ENCODE peak calls at places on chromosomes 12 and 14, in four cellular contexts. N is HepG2, I is K562, Z is HCT116. K is an unnamed sample.

GRCh38 chr12:102329883-102330282 is 132.2 kb upstream of the PMCH start:
- DNase-seq in N (no peak), I (no peak), Z (no peak), K (no peak)

GRCh38 chr12:106332536-106332935 is 25.0 kb upstream of the POLR3B start:
- DNase-seq in N (no peak), I (no peak), Z (no peak), K (no peak)

GRCh38 chr12:110934093-110934852 is 13.9 kb upstream of the MYL2 start:
- DNase-seq in N (peak; percentile 35), I (no peak), Z (peak; percentile 79), K (no peak)

GRCh38 chr12:56699020-56699661 is 11.1 kb upstream of the PTGES3 start:
- DNase-seq in N (no peak), I (no peak), Z (no peak), K (no peak)

GRCh38 chr14:55949708-55950107 is 168.5 kb upstream of the PELI2 start:
- DNase-seq in N (no peak), I (no peak), Z (no peak), K (no peak)

GRCh38 chr12:13163868-13164267 is 32.7 kb upstream of the EMP1 start:
- DNase-seq in N (no peak), I (no peak), Z (no peak), K (no peak)

GRCh38 chr14:24876996-24877395 is 173.0 kb downstream of the STXBP6 start:
- DNase-seq in N (no peak), I (no peak), Z (no peak), K (no peak)

GRCh38 chr12:46521145-46521544 is 148.6 kb upstream of the SLC38A2 start:
- DNase-seq in N (no peak), I (no peak), Z (no peak), K (no peak)

GRCh38 chr12:67062193-67062592 is 207.0 kb upstream of the CAND1 start:
- DNase-seq in N (no peak), I (no peak), Z (no peak), K (no peak)

GRCh38 chr12:29960113-29960512 is 176.4 kb upstream of the TMTC1 start:
- DNase-seq in N (no peak), I (no peak), Z (no peak), K (no peak)

GRCh38 chr14:68757618-68758081 is 35.2 kb downstream of the ZFP36L1 start:
- DNase-seq in N (peak; percentile 39), I (peak; percentile 37), Z (no peak), K (no peak)

GRCh38 chr14:50060871-50061663 is 55.3 kb downstream of the VCPKMT start:
- DNase-seq in N (peak; percentile 89), I (peak; percentile 60), Z (no peak), K (no peak)

GRCh38 chr14:50657753-50658152 is 10.4 kb downstream of the SAV1 start:
- DNase-seq in N (no peak), I (no peak), Z (no peak), K (no peak)

GRCh38 chr12:31589582-31589895 is 1.4 kb downstream of the DENND5B start:
- DNase-seq in N (no peak), I (no peak), Z (no peak), K (no peak)

GRCh38 chr14:104191409-104191997 is 53.1 kb downstream of the KIF26A start:
- DNase-seq in N (no peak), I (no peak), Z (no peak), K (no peak)

GRCh38 chr12:53955036-53955775 is 503 bp downstream of the HOXC12 start:
- DNase-seq in N (no peak), I (no peak), Z (no peak), K (no peak)

GRCh38 chr14:76257842-76258397 is 106.2 kb downstream of the GPATCH2L start:
- DNase-seq in N (no peak), I (peak; percentile 73), Z (no peak), K (no peak)

GRCh38 chr14:51666070-51666469 is 14.4 kb downstream of the FRMD6 start:
- DNase-seq in N (no peak), I (no peak), Z (no peak), K (no peak)
- TF ChIP-seq TCF7L2 in N (no peak), I (no peak), Z (no peak), K (no peak)

GRCh38 chr12:39986674-39987073 is 119.2 kb downstream of the SLC2A13 start:
- DNase-seq in N (no peak), I (no peak), Z (no peak), K (no peak)
- TF ChIP-seq TCF7L2 in N (no peak), I (no peak), Z (no peak), K (no peak)

GRCh38 chr12:105212431-105212830 is 23.5 kb downstream of the APPL2 start:
- DNase-seq in N (no peak), I (no peak), Z (no peak), K (no peak)

GRCh38 chr12:105218434-105218833 is 17.5 kb downstream of the APPL2 start:
- DNase-seq in N (no peak), I (no peak), Z (no peak), K (no peak)

GRCh38 chr12:105219261-105220018 is 16.5 kb downstream of the APPL2 start:
- DNase-seq in N (no peak), I (no peak), Z (no peak), K (no peak)

GRCh38 chr12:105214141-105214540 is 21.8 kb downstream of the APPL2 start:
- DNase-seq in N (no peak), I (no peak), Z (no peak), K (no peak)

DNA sequence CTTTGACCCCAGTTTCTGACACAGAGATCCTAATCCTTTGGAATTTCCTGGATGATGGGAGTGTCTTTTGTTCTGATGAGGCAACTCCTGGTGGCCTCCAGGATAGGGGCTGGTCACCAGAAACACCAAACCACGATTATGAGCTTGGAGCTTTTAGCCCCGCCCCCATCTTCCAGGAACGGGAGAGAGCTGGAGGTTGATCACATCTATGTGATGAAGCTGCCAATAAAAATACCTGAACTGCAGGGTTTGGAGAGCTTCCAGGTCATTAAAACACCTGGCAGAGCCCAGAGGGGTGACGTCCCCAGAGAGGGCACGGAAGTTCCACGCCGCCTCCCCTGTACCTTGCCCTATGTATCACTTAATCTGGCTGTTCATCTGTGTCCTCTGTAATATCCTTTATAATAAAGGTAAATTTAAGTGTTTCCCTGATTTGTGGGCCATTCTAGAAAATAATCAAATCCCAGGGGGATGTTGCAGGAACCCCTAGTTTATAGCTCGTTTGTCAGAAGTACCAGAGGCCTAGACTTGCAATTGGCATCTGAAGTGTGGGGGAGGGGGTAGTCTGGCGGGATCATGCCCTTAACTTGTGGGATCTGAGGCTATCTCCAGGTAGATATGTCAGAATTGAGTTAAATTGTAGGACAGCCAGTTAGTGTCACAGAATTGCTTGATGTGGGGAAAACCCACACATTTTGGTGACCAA is 21.2 kb downstream of the APPL2 start:
- DNase-seq in N (peak; percentile 59), I (no peak), Z (no peak), K (no peak)
- TF ChIP-seq TCF7L2 in N (no peak), I (no peak), Z (no peak), K (no peak)

DNA sequence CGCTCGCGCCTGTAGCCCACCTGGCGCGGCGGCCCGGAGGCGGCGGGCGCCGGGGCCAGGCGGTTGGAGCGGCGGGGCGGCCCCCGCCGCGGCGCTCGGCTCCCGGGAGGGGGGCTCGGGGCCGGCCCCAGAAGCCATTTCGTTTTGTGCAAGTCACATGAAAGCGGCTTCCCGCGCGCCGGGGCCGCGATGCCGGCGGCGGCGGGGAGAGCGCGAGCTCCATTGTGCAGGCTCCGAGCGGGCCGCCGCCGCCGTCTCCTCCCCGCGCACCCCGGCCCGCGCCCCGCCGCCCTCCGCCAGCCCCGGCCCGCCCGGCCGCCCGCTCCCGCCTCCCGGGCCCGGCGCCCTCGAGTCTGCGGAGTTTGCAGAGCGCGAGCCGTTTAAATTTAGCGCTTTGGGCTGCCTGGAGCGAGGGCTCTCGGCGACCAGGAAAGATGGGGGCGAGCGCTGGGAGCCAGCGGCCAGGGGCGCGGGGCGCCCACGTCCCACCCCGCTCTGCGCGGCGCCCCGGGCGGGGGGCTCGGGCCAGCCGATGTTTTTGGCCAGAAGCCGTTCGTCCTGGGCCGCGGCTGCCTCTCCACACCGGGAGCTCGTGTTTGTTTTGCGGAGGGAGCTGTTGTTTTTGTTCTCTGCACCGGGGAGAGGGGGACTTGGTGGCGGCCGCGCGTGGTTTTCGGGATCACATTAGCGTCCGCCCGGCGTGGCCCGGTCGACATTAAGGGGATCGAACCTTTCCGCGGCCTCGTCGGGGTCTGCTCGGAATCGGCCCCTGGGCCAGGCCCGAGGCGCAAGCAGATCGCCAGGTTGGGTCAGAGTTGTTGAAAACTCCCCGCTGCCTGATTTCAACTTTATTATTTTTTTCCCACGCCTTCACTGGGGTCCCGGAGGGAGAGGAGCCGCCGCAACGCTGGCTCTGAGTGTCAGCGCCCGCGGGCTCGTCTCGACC is 982 bp downstream of the BCL7A start:
- DNase-seq in N (no peak), I (peak; percentile 70), Z (no peak), K (no peak)
- TF ChIP-seq TCF7L2 in N (no peak), I (no peak), Z (no peak), K (no peak)

DNA sequence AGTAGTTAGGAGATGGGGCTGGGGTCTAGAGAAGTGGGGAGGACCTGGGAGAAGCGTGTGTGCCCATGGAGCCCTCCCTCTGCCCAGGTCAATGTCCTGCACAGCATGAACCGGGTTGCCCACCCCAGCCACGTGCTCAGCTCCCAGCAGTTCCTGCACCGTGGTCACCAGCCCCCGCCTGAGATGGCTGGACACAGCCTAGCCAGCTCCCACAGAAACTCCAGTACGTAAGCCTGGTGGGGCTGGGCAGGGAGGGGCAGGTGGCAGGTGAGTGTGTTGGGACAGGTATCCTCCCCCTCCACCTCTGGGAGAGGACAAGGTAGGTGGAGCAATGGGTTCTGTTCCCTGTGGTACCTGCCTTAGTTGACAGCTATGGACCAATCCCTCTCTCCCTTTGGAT is 20.7 kb downstream of the CLSTN3 start:
- DNase-seq in N (no peak), I (no peak), Z (no peak), K (no peak)
- TF ChIP-seq TCF7L2 in N (no peak), I (no peak), Z (no peak), K (no peak)

GRCh38 chr12:48946943-48947342 is 10.3 kb downstream of the ARF3 start:
- DNase-seq in N (no peak), I (no peak), Z (no peak), K (no peak)
- TF ChIP-seq TCF7L2 in N (no peak), I (no peak), Z (no peak), K (no peak)